ENCODE peak calls at places on chromosomes 7 and 10, in four cellular contexts. D is heart right ventricle; W is activated CD4-positive, alpha-beta T cell treated with anti-CD3 and anti-CD28 coated beads, Interleukin-2, amount 50 U/mL, for 24 hours; S is GM12891. I is an unnamed sample.

GRCh38 chr7:124196519-124196918 is 163.7 kb upstream of the TMEM229A start:
- DNase-seq in W (no peak), S (no peak), D (no peak), I (no peak)

GRCh38 chr10:68271104-68271882 is 39.4 kb upstream of the ATOH7 start:
- DNase-seq in W (no peak), S (no peak), D (no peak), I (peak)

GRCh38 chr7:12747687-12748306 is 60.4 kb downstream of the ARL4A start:
- DNase-seq in S (no peak), W (no peak), D (no peak), I (no peak)

GRCh38 chr7:134823400-134823799 is 44.0 kb downstream of the CALD1 start:
- DNase-seq in W (no peak), D (no peak), S (no peak), I (no peak)

GRCh38 chr10:22340362-22341189 is 4.7 kb upstream of the SPAG6 start:
- DNase-seq in W (peak), D (peak), S (no peak), I (no peak)

GRCh38 chr7:140218656-140219055 is 41.9 kb upstream of the KDM7A start:
- DNase-seq in W (no peak), S (no peak), D (no peak), I (no peak)

GRCh38 chr7:129311429-129311828 is 86.6 kb downstream of the AHCYL2 start:
- DNase-seq in S (no peak), D (no peak), W (no peak), I (no peak)

GRCh38 chr10:71790749-71791440 is 17.6 kb upstream of the VSIR start:
- DNase-seq in D (no peak), W (no peak), S (no peak), I (no peak)

GRCh38 chr7:41334071-41334862 is 368.6 kb downstream of the INHBA start:
- DNase-seq in W (no peak), D (no peak), S (no peak), I (no peak)

GRCh38 chr7:98764946-98765345 is 104.9 kb downstream of the TMEM130 start:
- DNase-seq in W (no peak), S (no peak), D (no peak), I (no peak)

GRCh38 chr10:88733215-88733614 is 26.6 kb upstream of the LIPN start:
- DNase-seq in W (no peak), S (no peak), D (no peak), I (no peak)

GRCh38 chr7:45973725-45974532 is 52.9 kb upstream of the IGFBP3 start:
- DNase-seq in W (no peak), S (no peak), D (no peak), I (no peak)

GRCh38 chr7:28533731-28534531 is 121.6 kb downstream of the CREB5 start:
- DNase-seq in D (peak), W (no peak), S (no peak), I (no peak)

GRCh38 chr10:102762401-102763015 is 18.8 kb downstream of the WBP1L start:
- DNase-seq in W (no peak), S (no peak), D (no peak), I (no peak)

GRCh38 chr10:33483124-33483794 is 148.8 kb upstream of the NRP1 start:
- DNase-seq in D (no peak), W (no peak), S (no peak), I (no peak)

GRCh38 chr10:72334196-72334831 is 20.4 kb downstream of the DNAJB12 start:
- DNase-seq in S (no peak), W (no peak), D (no peak), I (no peak)

GRCh38 chr7:40232242-40232929 is 97.6 kb downstream of the SUGCT start:
- DNase-seq in D (peak), S (no peak), W (no peak), I (peak)

I was measured in D721Med.